ENCODE peak calls at places on chromosomes 1 and 21, in seven cellular contexts. U is HFF-Myc, X is cardiac muscle cell, Q is fibroblast of the aortic adventitia, I is GM20000, O is omental fat pad, A is left ventricle myocardium inferior. R is an unnamed sample.

GRCh38 chr1:165842363-165843129 is 15.1 kb downstream of the UCK2 start:
- DNase-seq in O (no peak), X (peak), U (no peak), A (no peak), Q (peak), I (peak), R (no peak)

GRCh38 chr1:28087614-28088167 is 719 bp downstream of the EYA3 start:
- DNase-seq in X (no peak), A (no peak), O (no peak), I (no peak), Q (no peak), U (no peak), R (no peak)

GRCh38 chr1:157135646-157136045 is 2.5 kb downstream of the ETV3 start:
- DNase-seq in A (no peak), U (no peak), X (peak), Q (no peak), I (no peak), O (no peak), R (no peak)

GRCh38 chr1:95780836-95781235 is 546.8 kb downstream of the RWDD3 start:
- DNase-seq in U (no peak), Q (no peak), X (no peak), O (no peak), I (no peak), A (no peak), R (no peak)

GRCh38 chr1:59947047-59947938 is 20.7 kb upstream of the CYP2J2 start:
- DNase-seq in Q (peak), I (peak), A (no peak), U (peak), O (no peak), X (peak), R (no peak)

GRCh38 chr1:245045087-245045881 is 109.5 kb upstream of the KIF26B start:
- DNase-seq in U (no peak), I (no peak), X (peak), Q (peak), A (no peak), O (no peak), R (no peak)

GRCh38 chr1:99580451-99580850 is 65.5 kb upstream of the PALMD start:
- DNase-seq in O (no peak), U (no peak), X (peak), Q (peak), A (peak), I (no peak), R (no peak)

GRCh38 chr1:88892146-88892877 is 945 bp upstream of the GTF2B start:
- DNase-seq in I (no peak), O (no peak), U (no peak), Q (peak), A (no peak), X (peak), R (no peak)

GRCh38 chr1:246798606-246799496 is 74.6 kb downstream of the SCCPDH start:
- DNase-seq in Q (no peak), A (peak), U (no peak), I (no peak), X (no peak), O (no peak), R (no peak)

GRCh38 chr1:101261629-101262028 is 24.8 kb downstream of the S1PR1 start:
- DNase-seq in X (no peak), I (no peak), U (no peak), O (no peak), Q (no peak), A (no peak), R (no peak)

GRCh38 chr1:111733183-111733995 is 5.8 kb downstream of the INKA2 start:
- DNase-seq in U (peak), X (peak), I (no peak), Q (peak), O (no peak), A (peak), R (no peak)

GRCh38 chr21:37367758-37368535 is 1.4 kb downstream of the DYRK1A start:
- DNase-seq in U (no peak), A (peak), I (peak), O (no peak), X (peak), Q (peak), R (no peak)

GRCh38 chr1:41611932-41612450 is 127.5 kb upstream of the EDN2 start:
- DNase-seq in I (no peak), U (no peak), X (no peak), Q (no peak), A (no peak), O (no peak), R (no peak)

GRCh38 chr1:188386161-188386560 is 1557.4 kb downstream of the PLA2G4A start:
- DNase-seq in A (no peak), O (no peak), X (peak), I (no peak), Q (peak), U (no peak), R (no peak)

GRCh38 chr1:3053366-3053980 is 15.5 kb upstream of the PRDM16 start:
- DNase-seq in A (no peak), X (no peak), I (no peak), Q (no peak), U (no peak), O (peak), R (no peak)

GRCh38 chr1:57072775-57073174 is 107.0 kb upstream of the C8B start:
- DNase-seq in O (no peak), Q (no peak), U (no peak), A (no peak), X (no peak), I (no peak), R (no peak)

GRCh38 chr1:68889471-68889870 is 392.6 kb upstream of the DEPDC1 start:
- DNase-seq in A (no peak), Q (no peak), X (no peak), I (no peak), O (no peak), U (no peak), R (no peak)

GRCh38 chr1:214584805-214585766 is 17.9 kb upstream of the CENPF start:
- DNase-seq in I (peak), O (no peak), U (no peak), A (no peak), Q (peak), X (peak), R (no peak)

GRCh38 chr21:46114963-46115362 is 17.1 kb downstream of the COL6A2 start:
- DNase-seq in U (no peak), O (peak), X (no peak), Q (no peak), I (no peak), A (peak), R (no peak)

GRCh38 chr21:45860493-45861155 is 120.9 kb upstream of the COL6A1 start:
- DNase-seq in A (no peak), O (no peak), I (no peak), U (no peak), X (no peak), Q (no peak), R (no peak)

GRCh38 chr1:226891846-226892533 is 21.6 kb downstream of the PSEN2 start:
- DNase-seq in A (no peak), O (no peak), I (no peak), Q (no peak), U (no peak), X (peak), R (no peak)

GRCh38 chr1:84143796-84144565 is at the start of gene PRKACB:
- DNase-seq in I (peak), U (peak), O (no peak), X (peak), Q (peak), A (no peak), R (no peak)

DNA sequence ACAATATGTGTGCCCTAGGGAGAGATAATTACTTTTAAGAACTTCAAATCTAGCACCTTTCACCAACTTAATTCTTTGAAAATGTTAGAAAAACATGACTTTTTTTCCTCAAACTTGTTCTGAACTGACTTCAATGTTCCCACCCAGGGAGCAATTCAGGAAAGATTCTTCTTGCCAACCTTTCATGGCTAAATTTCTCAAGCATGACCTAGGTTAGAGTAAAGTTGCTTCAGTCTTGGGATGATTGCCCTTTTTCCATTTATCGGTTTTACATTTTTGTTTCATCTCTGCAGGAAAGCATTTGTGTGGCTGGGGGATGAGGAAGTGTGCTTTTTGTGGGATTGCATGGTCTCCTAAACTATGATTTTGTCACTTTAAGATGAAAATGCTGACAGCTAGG is 647.7 kb downstream of the LTN1 start:
- DNase-seq in Q (peak), O (no peak), X (no peak), I (no peak), U (no peak), A (no peak), R (no peak)
- TF ChIP-seq CTCF in Q (no peak), O (no peak), X (no peak), I (no peak), U (no peak), A (no peak), R (no peak)

GRCh38 chr1:32072622-32073386 is at the start of gene TMEM39B:
- DNase-seq in A (peak), U (peak), I (peak), O (peak), Q (peak), X (peak), R (peak)
- TF ChIP-seq CTCF in A (peak), U (no peak), I (no peak), O (no peak), Q (peak), X (peak), R (peak)

GRCh38 chr21:28636988-28637691 is 355.5 kb downstream of the LTN1 start:
- DNase-seq in Q (peak), O (no peak), I (no peak), X (peak), A (no peak), U (no peak), R (no peak)
- TF ChIP-seq CTCF in Q (peak), O (no peak), I (no peak), X (no peak), A (no peak), U (no peak), R (no peak)

GRCh38 chr1:38009088-38009840 is 3.3 kb upstream of the UTP11 start:
- DNase-seq in O (no peak), A (no peak), Q (peak), I (no peak), U (no peak), X (peak), R (no peak)
- TF ChIP-seq CTCF in O (no peak), A (no peak), Q (peak), I (no peak), U (no peak), X (no peak), R (no peak)

GRCh38 chr1:32179443-32180185 is at the start of gene TXLNA:
- DNase-seq in O (peak), I (peak), U (no peak), X (peak), A (peak), Q (peak), R (peak)

GRCh38 chr1:32182060-32182459 is 2.6 kb downstream of the TXLNA start:
- DNase-seq in I (no peak), X (no peak), O (no peak), A (no peak), Q (peak), U (no peak), R (no peak)

GRCh38 chr1:32181065-32181464 is 1.6 kb downstream of the TXLNA start:
- DNase-seq in Q (no peak), A (no peak), X (no peak), U (no peak), O (no peak), I (no peak), R (no peak)

GRCh38 chr1:32180186-32181060 is 948 bp downstream of the TXLNA start:
- DNase-seq in A (peak), Q (peak), X (peak), O (no peak), I (peak), U (no peak), R (no peak)

GRCh38 chr1:32181563-32181962 is 2.1 kb downstream of the TXLNA start:
- DNase-seq in A (no peak), I (no peak), Q (no peak), X (no peak), O (no peak), U (no peak), R (no peak)
- TF ChIP-seq CTCF in A (no peak), I (no peak), Q (no peak), X (no peak), O (no peak), U (no peak), R (no peak)

DNA sequence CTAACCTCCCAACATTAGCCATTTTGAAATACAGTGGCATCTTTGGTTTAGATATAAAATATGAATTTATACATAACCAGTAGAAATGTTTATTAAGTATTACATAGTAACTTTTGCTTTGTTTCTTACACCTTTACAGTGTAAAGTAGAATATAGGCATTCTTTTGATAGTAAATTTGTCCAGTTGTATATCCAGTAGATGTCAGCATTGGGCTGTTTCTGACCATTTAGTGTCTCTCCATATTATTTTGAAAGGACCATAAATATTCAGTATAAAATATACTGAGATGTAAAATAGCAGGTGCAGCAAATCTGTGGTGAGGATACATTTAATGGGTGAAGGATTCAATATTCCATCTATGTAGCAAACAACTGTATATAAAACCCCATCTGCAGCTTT is 115.8 kb upstream of the ZRANB2 start:
- DNase-seq in Q (peak), U (peak), X (peak), A (no peak), O (no peak), I (no peak), R (no peak)
- TF ChIP-seq CTCF in Q (peak), U (peak), X (peak), A (peak), O (no peak), I (no peak), R (peak)

GRCh38 chr1:66339944-66340343 is 194.0 kb upstream of the SGIP1 start:
- DNase-seq in I (no peak), A (no peak), O (no peak), U (no peak), Q (no peak), X (peak), R (no peak)
- TF ChIP-seq CTCF in I (no peak), A (no peak), O (no peak), U (no peak), Q (no peak), X (no peak), R (no peak)

GRCh38 chr1:235931181-235931738 is 64.6 kb upstream of the LYST start:
- DNase-seq in A (no peak), O (no peak), I (no peak), X (no peak), Q (no peak), U (no peak), R (no peak)
- TF ChIP-seq CTCF in A (no peak), O (no peak), I (no peak), X (no peak), Q (no peak), U (no peak), R (no peak)

GRCh38 chr21:15932681-15933200 is 203.0 kb downstream of the USP25 start:
- DNase-seq in Q (no peak), A (no peak), X (no peak), I (no peak), O (no peak), U (no peak), R (no peak)

GRCh38 chr21:15929536-15929935 is 199.8 kb downstream of the USP25 start:
- DNase-seq in I (no peak), A (no peak), U (no peak), O (no peak), Q (no peak), X (no peak), R (no peak)

GRCh38 chr21:15928686-15929085 is 198.9 kb downstream of the USP25 start:
- DNase-seq in A (no peak), O (no peak), Q (no peak), X (no peak), U (no peak), I (no peak), R (no peak)

GRCh38 chr21:15928196-15928595 is 198.4 kb downstream of the USP25 start:
- DNase-seq in I (no peak), Q (no peak), A (no peak), O (no peak), U (no peak), X (no peak), R (no peak)
- TF ChIP-seq CTCF in I (no peak), Q (no peak), A (no peak), O (no peak), U (no peak), X (no peak), R (no peak)

R was measured in D721Med.